ENCODE peak calls at places on chromosomes 12 and 14, in seven cellular contexts. One of them, this sample, is unnamed.

GRCh38 chr14:103828315-103828967 is 18.9 kb downstream of the PPP1R13B start:
- DNase-seq in progenitor cell of endocrine pancreas: no peak
- DNase-seq in cardiac muscle cell: no peak
- DNase-seq in endodermal cell: no peak
- DNase-seq in upper lobe of right lung: peak
- DNase-seq in BJ: no peak
- DNase-seq in omental fat pad: no peak
- DNase-seq in this sample: no peak

GRCh38 chr14:87993485-87993809 is 465 bp upstream of the GALC start:
- DNase-seq in progenitor cell of endocrine pancreas: no peak
- DNase-seq in cardiac muscle cell: no peak
- DNase-seq in endodermal cell: no peak
- DNase-seq in upper lobe of right lung: no peak
- DNase-seq in BJ: no peak
- DNase-seq in omental fat pad: no peak
- DNase-seq in this sample: no peak

GRCh38 chr12:42407306-42407705 is 81.3 kb downstream of the PPHLN1 start:
- DNase-seq in progenitor cell of endocrine pancreas: no peak
- DNase-seq in cardiac muscle cell: no peak
- DNase-seq in endodermal cell: no peak
- DNase-seq in upper lobe of right lung: no peak
- DNase-seq in BJ: no peak
- DNase-seq in omental fat pad: no peak
- DNase-seq in this sample: no peak

GRCh38 chr12:1093166-1093751 is 102.2 kb downstream of the ERC1 start:
- DNase-seq in progenitor cell of endocrine pancreas: peak
- DNase-seq in cardiac muscle cell: peak
- DNase-seq in endodermal cell: peak
- DNase-seq in upper lobe of right lung: no peak
- DNase-seq in BJ: no peak
- DNase-seq in omental fat pad: no peak
- DNase-seq in this sample: peak

GRCh38 chr12:125125271-125125670 is 60.0 kb downstream of the AACS start:
- DNase-seq in progenitor cell of endocrine pancreas: no peak
- DNase-seq in cardiac muscle cell: no peak
- DNase-seq in endodermal cell: no peak
- DNase-seq in upper lobe of right lung: no peak
- DNase-seq in BJ: no peak
- DNase-seq in omental fat pad: no peak
- DNase-seq in this sample: no peak

GRCh38 chr12:121787063-121787774 is 6.3 kb downstream of the RHOF start:
- DNase-seq in progenitor cell of endocrine pancreas: no peak
- DNase-seq in cardiac muscle cell: no peak
- DNase-seq in endodermal cell: no peak
- DNase-seq in upper lobe of right lung: peak
- DNase-seq in BJ: no peak
- DNase-seq in omental fat pad: no peak
- DNase-seq in this sample: no peak

GRCh38 chr12:52291267-52291935 is at the start of gene KRT81:
- DNase-seq in progenitor cell of endocrine pancreas: no peak
- DNase-seq in cardiac muscle cell: no peak
- DNase-seq in endodermal cell: peak
- DNase-seq in upper lobe of right lung: no peak
- DNase-seq in BJ: no peak
- DNase-seq in omental fat pad: no peak
- DNase-seq in this sample: no peak

GRCh38 chr14:54300881-54301280 is 95.9 kb upstream of the CDKN3 start:
- DNase-seq in progenitor cell of endocrine pancreas: no peak
- DNase-seq in cardiac muscle cell: no peak
- DNase-seq in endodermal cell: no peak
- DNase-seq in upper lobe of right lung: no peak
- DNase-seq in BJ: no peak
- DNase-seq in omental fat pad: no peak
- DNase-seq in this sample: no peak

GRCh38 chr14:91575469-91576208 is 65.5 kb upstream of the PPP4R3A start:
- DNase-seq in progenitor cell of endocrine pancreas: no peak
- DNase-seq in cardiac muscle cell: no peak
- DNase-seq in endodermal cell: no peak
- DNase-seq in upper lobe of right lung: no peak
- DNase-seq in BJ: no peak
- DNase-seq in omental fat pad: no peak
- DNase-seq in this sample: no peak

GRCh38 chr12:70721958-70722357 is 84.7 kb upstream of the PTPRB start:
- DNase-seq in progenitor cell of endocrine pancreas: no peak
- DNase-seq in cardiac muscle cell: no peak
- DNase-seq in endodermal cell: no peak
- DNase-seq in upper lobe of right lung: no peak
- DNase-seq in BJ: no peak
- DNase-seq in omental fat pad: no peak
- DNase-seq in this sample: no peak

GRCh38 chr12:59559702-59560101 is 36.1 kb upstream of the SLC16A7 start:
- DNase-seq in progenitor cell of endocrine pancreas: no peak
- DNase-seq in cardiac muscle cell: no peak
- DNase-seq in endodermal cell: no peak
- DNase-seq in upper lobe of right lung: no peak
- DNase-seq in BJ: no peak
- DNase-seq in omental fat pad: no peak
- DNase-seq in this sample: no peak

GRCh38 chr12:13073191-13073590 is 29.0 kb downstream of the FAM234B start:
- DNase-seq in progenitor cell of endocrine pancreas: no peak
- DNase-seq in cardiac muscle cell: no peak
- DNase-seq in endodermal cell: no peak
- DNase-seq in upper lobe of right lung: no peak
- DNase-seq in BJ: no peak
- DNase-seq in omental fat pad: no peak
- DNase-seq in this sample: no peak

GRCh38 chr14:34093878-34094277 is 143.0 kb upstream of the EGLN3 start:
- DNase-seq in progenitor cell of endocrine pancreas: no peak
- DNase-seq in cardiac muscle cell: no peak
- DNase-seq in endodermal cell: no peak
- DNase-seq in upper lobe of right lung: no peak
- DNase-seq in BJ: no peak
- DNase-seq in omental fat pad: no peak
- DNase-seq in this sample: no peak

GRCh38 chr14:23052182-23052623 is 5.1 kb downstream of the CDH24 start:
- DNase-seq in progenitor cell of endocrine pancreas: no peak
- DNase-seq in cardiac muscle cell: peak
- DNase-seq in endodermal cell: peak
- DNase-seq in upper lobe of right lung: no peak
- DNase-seq in BJ: no peak
- DNase-seq in omental fat pad: no peak
- DNase-seq in this sample: no peak

GRCh38 chr14:36068777-36069534 is 107.6 kb downstream of the PTCSC3 start:
- DNase-seq in progenitor cell of endocrine pancreas: no peak
- DNase-seq in cardiac muscle cell: no peak
- DNase-seq in endodermal cell: no peak
- DNase-seq in upper lobe of right lung: no peak
- DNase-seq in BJ: peak
- DNase-seq in omental fat pad: no peak
- DNase-seq in this sample: no peak

GRCh38 chr12:5691943-5692342 is 253.1 kb downstream of the ANO2 start:
- DNase-seq in progenitor cell of endocrine pancreas: no peak
- DNase-seq in cardiac muscle cell: no peak
- DNase-seq in endodermal cell: no peak
- DNase-seq in upper lobe of right lung: no peak
- DNase-seq in BJ: no peak
- DNase-seq in omental fat pad: no peak
- DNase-seq in this sample: no peak
- TF ChIP-seq CTCF in progenitor cell of endocrine pancreas: no peak
- TF ChIP-seq CTCF in cardiac muscle cell: no peak
- TF ChIP-seq CTCF in endodermal cell: no peak
- TF ChIP-seq CTCF in upper lobe of right lung: no peak
- TF ChIP-seq CTCF in BJ: no peak
- TF ChIP-seq CTCF in omental fat pad: no peak
- TF ChIP-seq CTCF in this sample: no peak

GRCh38 chr14:93984987-93985410 is 8.6 kb upstream of the ASB2 start:
- DNase-seq in progenitor cell of endocrine pancreas: no peak
- DNase-seq in cardiac muscle cell: peak
- DNase-seq in endodermal cell: peak
- DNase-seq in upper lobe of right lung: no peak
- DNase-seq in BJ: peak
- DNase-seq in omental fat pad: no peak
- DNase-seq in this sample: no peak
- TF ChIP-seq CTCF in progenitor cell of endocrine pancreas: peak
- TF ChIP-seq CTCF in cardiac muscle cell: peak
- TF ChIP-seq CTCF in endodermal cell: peak
- TF ChIP-seq CTCF in upper lobe of right lung: peak
- TF ChIP-seq CTCF in BJ: peak
- TF ChIP-seq CTCF in omental fat pad: no peak
- TF ChIP-seq CTCF in this sample: peak

GRCh38 chr14:106657460-106657859 is 1131.1 kb downstream of the TMEM121 start:
- DNase-seq in progenitor cell of endocrine pancreas: no peak
- DNase-seq in cardiac muscle cell: no peak
- DNase-seq in endodermal cell: no peak
- DNase-seq in upper lobe of right lung: no peak
- DNase-seq in BJ: no peak
- DNase-seq in omental fat pad: no peak
- DNase-seq in this sample: peak

DNA sequence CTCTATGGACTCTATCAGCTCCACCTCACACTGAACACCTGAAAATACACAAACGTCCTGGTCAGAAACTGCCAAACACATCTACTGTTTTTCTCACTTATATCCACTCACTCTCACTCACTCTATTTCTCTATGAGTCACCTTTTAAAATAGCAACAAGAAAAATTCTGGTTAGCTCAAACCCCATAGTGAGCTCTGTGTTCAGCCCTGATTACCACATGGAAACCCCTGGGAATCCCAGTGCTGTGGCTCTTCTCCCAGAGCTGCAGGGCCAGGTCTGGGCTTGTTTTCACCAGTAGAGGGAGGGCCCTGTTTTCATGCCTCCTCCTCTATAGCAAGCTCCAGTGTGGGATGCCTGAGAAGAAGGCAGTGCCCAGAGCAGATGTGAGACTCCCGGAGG is 1126.1 kb downstream of the TMEM121 start:
- DNase-seq in progenitor cell of endocrine pancreas: no peak
- DNase-seq in cardiac muscle cell: no peak
- DNase-seq in endodermal cell: no peak
- DNase-seq in upper lobe of right lung: no peak
- DNase-seq in BJ: no peak
- DNase-seq in omental fat pad: no peak
- DNase-seq in this sample: peak
- TF ChIP-seq CTCF in progenitor cell of endocrine pancreas: no peak
- TF ChIP-seq CTCF in cardiac muscle cell: no peak
- TF ChIP-seq CTCF in endodermal cell: no peak
- TF ChIP-seq CTCF in upper lobe of right lung: no peak
- TF ChIP-seq CTCF in BJ: no peak
- TF ChIP-seq CTCF in omental fat pad: no peak
- TF ChIP-seq CTCF in this sample: peak

DNA sequence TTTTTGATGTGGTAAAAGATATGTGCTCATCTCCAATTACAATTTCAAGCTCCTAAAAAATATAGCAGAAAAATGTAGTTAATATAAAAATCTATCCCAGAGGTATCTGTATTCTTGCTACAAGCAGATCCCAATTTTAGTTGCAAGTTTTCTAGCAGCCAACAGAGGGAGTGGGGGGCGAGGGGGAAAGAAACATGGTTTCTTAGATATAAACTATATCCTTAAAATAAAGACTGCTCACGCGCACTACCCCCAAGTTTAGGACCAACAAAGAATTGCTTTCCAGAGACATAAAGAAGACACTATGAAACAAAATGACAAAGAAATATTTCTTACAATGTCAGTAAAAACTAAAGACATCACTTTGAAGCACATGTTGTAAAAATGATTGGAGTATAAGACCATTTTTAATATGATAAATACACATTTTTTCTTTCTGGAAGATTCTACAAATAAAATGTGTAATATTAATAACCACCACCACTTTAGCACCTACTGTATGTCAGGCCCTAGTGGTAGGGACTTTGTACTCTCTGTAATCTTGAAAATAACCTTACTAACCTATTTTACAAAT is 5.4 kb downstream of the MAGOHB start:
- DNase-seq in progenitor cell of endocrine pancreas: no peak
- DNase-seq in cardiac muscle cell: no peak
- DNase-seq in endodermal cell: peak
- DNase-seq in upper lobe of right lung: no peak
- DNase-seq in BJ: no peak
- DNase-seq in omental fat pad: no peak
- DNase-seq in this sample: no peak
- TF ChIP-seq CTCF in progenitor cell of endocrine pancreas: peak
- TF ChIP-seq CTCF in cardiac muscle cell: peak
- TF ChIP-seq CTCF in endodermal cell: peak
- TF ChIP-seq CTCF in upper lobe of right lung: no peak
- TF ChIP-seq CTCF in BJ: peak
- TF ChIP-seq CTCF in omental fat pad: no peak
- TF ChIP-seq CTCF in this sample: no peak

GRCh38 chr14:58367296-58367695 is 28.4 kb upstream of the TOMM20L start:
- DNase-seq in progenitor cell of endocrine pancreas: no peak
- DNase-seq in cardiac muscle cell: no peak
- DNase-seq in endodermal cell: no peak
- DNase-seq in upper lobe of right lung: no peak
- DNase-seq in BJ: no peak
- DNase-seq in omental fat pad: no peak
- DNase-seq in this sample: no peak

GRCh38 chr14:58362798-58363412 is 32.8 kb upstream of the TOMM20L start:
- DNase-seq in progenitor cell of endocrine pancreas: no peak
- DNase-seq in cardiac muscle cell: peak
- DNase-seq in endodermal cell: no peak
- DNase-seq in upper lobe of right lung: no peak
- DNase-seq in BJ: no peak
- DNase-seq in omental fat pad: no peak
- DNase-seq in this sample: peak
- TF ChIP-seq CTCF in progenitor cell of endocrine pancreas: peak
- TF ChIP-seq CTCF in cardiac muscle cell: peak
- TF ChIP-seq CTCF in endodermal cell: peak
- TF ChIP-seq CTCF in upper lobe of right lung: peak
- TF ChIP-seq CTCF in BJ: peak
- TF ChIP-seq CTCF in omental fat pad: no peak
- TF ChIP-seq CTCF in this sample: no peak

DNA sequence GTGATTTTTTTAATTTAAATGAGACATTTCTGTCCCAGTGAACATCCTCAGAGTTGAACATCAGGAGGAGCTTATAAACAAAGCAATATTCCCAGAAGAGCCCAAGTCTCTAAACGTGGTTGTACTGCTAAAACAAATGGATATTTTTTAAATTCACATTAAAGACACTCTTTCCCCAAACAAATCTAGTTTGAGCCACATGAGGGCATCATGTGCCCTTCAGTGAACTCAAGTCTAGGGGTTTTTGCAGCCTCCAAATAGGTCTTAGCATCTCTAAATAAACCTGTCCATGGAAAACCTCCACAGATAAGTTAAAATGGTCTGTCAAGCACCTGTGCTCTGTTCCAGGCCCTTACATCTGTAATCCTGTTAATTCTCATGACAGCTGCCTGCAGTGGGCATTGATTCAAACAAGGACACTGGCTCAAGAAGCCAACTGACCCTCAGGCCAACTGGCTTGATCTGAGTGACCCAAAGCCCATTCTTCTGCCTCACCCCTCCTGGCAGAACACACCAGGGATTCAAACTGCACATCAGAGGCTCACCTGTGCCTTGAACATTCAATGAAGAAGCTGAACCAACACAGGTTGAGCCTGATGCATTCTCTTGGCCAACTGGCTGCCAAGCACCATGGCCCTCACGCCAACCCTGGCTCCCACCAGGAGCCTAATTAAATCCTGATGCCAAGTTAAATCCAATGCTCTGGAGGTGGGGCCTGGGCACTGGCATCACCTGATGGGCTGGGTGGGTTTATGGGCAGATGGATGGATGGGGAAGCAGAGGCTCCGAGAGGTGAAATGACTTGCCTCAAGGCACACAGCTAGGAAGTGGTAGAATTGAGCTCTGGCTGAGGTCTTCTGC is 8.6 kb downstream of the ISCU start:
- DNase-seq in progenitor cell of endocrine pancreas: no peak
- DNase-seq in cardiac muscle cell: peak
- DNase-seq in endodermal cell: peak
- DNase-seq in upper lobe of right lung: no peak
- DNase-seq in BJ: no peak
- DNase-seq in omental fat pad: no peak
- DNase-seq in this sample: no peak
- TF ChIP-seq CTCF in progenitor cell of endocrine pancreas: peak
- TF ChIP-seq CTCF in cardiac muscle cell: peak
- TF ChIP-seq CTCF in endodermal cell: peak
- TF ChIP-seq CTCF in upper lobe of right lung: peak
- TF ChIP-seq CTCF in BJ: peak
- TF ChIP-seq CTCF in omental fat pad: no peak
- TF ChIP-seq CTCF in this sample: peak